ENCODE peak calls at places on chromosomes 6 and 20, in seven cellular contexts. One of them, this sample, is unnamed.

GRCh38 chr6:1724616-1725015 is 114.9 kb downstream of the FOXC1 start:
- DNase-seq in thyroid gland: peak
- DNase-seq in mesothelial cell of epicardium: no peak
- DNase-seq in tibial artery: no peak
- DNase-seq in pancreas: no peak
- DNase-seq in bronchial epithelial cell: peak
- DNase-seq in endothelial cell: peak
- DNase-seq in this sample: no peak

GRCh38 chr6:168192195-168192900 is 113.3 kb upstream of the FRMD1 start:
- DNase-seq in bronchial epithelial cell: no peak
- DNase-seq in mesothelial cell of epicardium: no peak
- DNase-seq in pancreas: no peak
- DNase-seq in tibial artery: peak
- DNase-seq in thyroid gland: no peak
- DNase-seq in endothelial cell: no peak
- DNase-seq in this sample: no peak

GRCh38 chr20:41423026-41423425 is 56.4 kb upstream of the EMILIN3 start:
- DNase-seq in tibial artery: no peak
- DNase-seq in bronchial epithelial cell: no peak
- DNase-seq in mesothelial cell of epicardium: no peak
- DNase-seq in thyroid gland: no peak
- DNase-seq in pancreas: no peak
- DNase-seq in endothelial cell: no peak
- DNase-seq in this sample: no peak

GRCh38 chr6:31493875-31494694 is 3.9 kb upstream of the MICB start:
- DNase-seq in mesothelial cell of epicardium: peak
- DNase-seq in pancreas: peak
- DNase-seq in thyroid gland: peak
- DNase-seq in endothelial cell: peak
- DNase-seq in tibial artery: peak
- DNase-seq in bronchial epithelial cell: peak
- DNase-seq in this sample: peak

GRCh38 chr20:62167474-62167873 is 15.4 kb upstream of the MTG2 start:
- DNase-seq in bronchial epithelial cell: no peak
- DNase-seq in tibial artery: no peak
- DNase-seq in thyroid gland: no peak
- DNase-seq in pancreas: peak
- DNase-seq in endothelial cell: no peak
- DNase-seq in mesothelial cell of epicardium: no peak
- DNase-seq in this sample: no peak

GRCh38 chr6:99216959-99217358 is 132.5 kb downstream of the FAXC start:
- DNase-seq in thyroid gland: peak
- DNase-seq in mesothelial cell of epicardium: no peak
- DNase-seq in pancreas: no peak
- DNase-seq in endothelial cell: no peak
- DNase-seq in tibial artery: no peak
- DNase-seq in bronchial epithelial cell: no peak
- DNase-seq in this sample: no peak

GRCh38 chr20:45813006-45813340 is 529 bp downstream of the UBE2C start:
- DNase-seq in bronchial epithelial cell: no peak
- DNase-seq in tibial artery: no peak
- DNase-seq in endothelial cell: no peak
- DNase-seq in mesothelial cell of epicardium: no peak
- DNase-seq in pancreas: no peak
- DNase-seq in thyroid gland: no peak
- DNase-seq in this sample: no peak

GRCh38 chr6:15389759-15390723 is 144.2 kb downstream of the JARID2 start:
- DNase-seq in thyroid gland: no peak
- DNase-seq in tibial artery: no peak
- DNase-seq in pancreas: no peak
- DNase-seq in mesothelial cell of epicardium: no peak
- DNase-seq in bronchial epithelial cell: no peak
- DNase-seq in endothelial cell: peak
- DNase-seq in this sample: no peak

GRCh38 chr6:56720882-56721281 is 78.2 kb upstream of the DST start:
- DNase-seq in thyroid gland: no peak
- DNase-seq in tibial artery: no peak
- DNase-seq in endothelial cell: no peak
- DNase-seq in mesothelial cell of epicardium: no peak
- DNase-seq in pancreas: no peak
- DNase-seq in bronchial epithelial cell: no peak
- DNase-seq in this sample: no peak

GRCh38 chr6:29019629-29020028 is 14.5 kb upstream of the ZNF311 start:
- DNase-seq in pancreas: no peak
- DNase-seq in mesothelial cell of epicardium: no peak
- DNase-seq in bronchial epithelial cell: no peak
- DNase-seq in thyroid gland: no peak
- DNase-seq in tibial artery: no peak
- DNase-seq in endothelial cell: no peak
- DNase-seq in this sample: no peak

GRCh38 chr6:29017428-29017802 is 12.3 kb upstream of the ZNF311 start:
- DNase-seq in thyroid gland: no peak
- DNase-seq in endothelial cell: no peak
- DNase-seq in pancreas: no peak
- DNase-seq in tibial artery: no peak
- DNase-seq in mesothelial cell of epicardium: no peak
- DNase-seq in bronchial epithelial cell: no peak
- DNase-seq in this sample: no peak

GRCh38 chr6:29021434-29021833 is 16.3 kb upstream of the ZNF311 start:
- DNase-seq in endothelial cell: no peak
- DNase-seq in bronchial epithelial cell: no peak
- DNase-seq in tibial artery: no peak
- DNase-seq in thyroid gland: no peak
- DNase-seq in mesothelial cell of epicardium: no peak
- DNase-seq in pancreas: no peak
- DNase-seq in this sample: no peak

GRCh38 chr6:29014729-29015608 is 9.9 kb upstream of the ZNF311 start:
- DNase-seq in bronchial epithelial cell: no peak
- DNase-seq in pancreas: peak
- DNase-seq in endothelial cell: peak
- DNase-seq in tibial artery: no peak
- DNase-seq in thyroid gland: no peak
- DNase-seq in mesothelial cell of epicardium: no peak
- DNase-seq in this sample: no peak

GRCh38 chr6:29016559-29017427 is 11.7 kb upstream of the ZNF311 start:
- DNase-seq in endothelial cell: peak
- DNase-seq in mesothelial cell of epicardium: peak
- DNase-seq in bronchial epithelial cell: peak
- DNase-seq in thyroid gland: peak
- DNase-seq in pancreas: peak
- DNase-seq in tibial artery: peak
- DNase-seq in this sample: peak
- TF ChIP-seq CTCF in endothelial cell: peak
- TF ChIP-seq CTCF in mesothelial cell of epicardium: peak
- TF ChIP-seq CTCF in bronchial epithelial cell: peak
- TF ChIP-seq CTCF in thyroid gland: peak
- TF ChIP-seq CTCF in pancreas: peak
- TF ChIP-seq CTCF in tibial artery: peak
- TF ChIP-seq CTCF in this sample: peak

DNA sequence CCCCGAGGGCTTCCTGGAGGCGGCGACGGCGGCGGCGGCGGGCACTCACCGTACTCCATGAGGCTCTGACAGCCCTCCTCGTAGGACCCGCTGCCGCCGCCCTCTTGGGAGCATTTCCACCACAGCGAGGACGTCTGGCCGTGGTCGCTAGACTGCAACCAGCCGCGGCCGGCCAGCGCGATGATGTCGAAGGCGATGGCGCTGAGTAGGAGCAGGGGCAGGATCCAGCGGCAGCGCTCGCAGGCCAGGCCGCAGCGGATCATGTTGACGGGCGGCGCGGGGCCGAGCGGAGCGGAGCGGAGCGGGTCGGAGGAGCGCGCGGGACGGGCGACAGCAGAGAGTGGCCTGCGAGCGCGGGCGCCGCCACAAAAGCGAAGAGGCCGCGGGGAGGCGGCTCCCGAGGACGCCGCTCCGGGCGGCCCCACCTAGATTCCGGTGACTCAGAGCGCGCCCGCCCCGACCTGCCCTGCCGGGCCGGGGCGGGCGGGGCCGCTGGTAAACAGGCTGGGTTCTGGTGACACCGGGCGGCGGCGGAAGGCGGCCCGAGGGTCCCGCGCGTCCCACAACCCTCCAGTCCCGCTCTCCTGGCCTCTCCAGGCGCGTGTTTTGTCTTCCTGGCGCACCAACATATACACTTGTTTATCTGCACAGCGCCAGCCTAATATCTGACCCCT is at the start of gene PERP:
- DNase-seq in mesothelial cell of epicardium: peak
- DNase-seq in endothelial cell: peak
- DNase-seq in pancreas: peak
- DNase-seq in bronchial epithelial cell: peak
- DNase-seq in tibial artery: peak
- DNase-seq in thyroid gland: peak
- DNase-seq in this sample: peak
- TF ChIP-seq CTCF in mesothelial cell of epicardium: no peak
- TF ChIP-seq CTCF in endothelial cell: no peak
- TF ChIP-seq CTCF in pancreas: no peak
- TF ChIP-seq CTCF in bronchial epithelial cell: peak
- TF ChIP-seq CTCF in tibial artery: no peak
- TF ChIP-seq CTCF in thyroid gland: no peak
- TF ChIP-seq CTCF in this sample: no peak

GRCh38 chr20:35271073-35271882 is 6.6 kb downstream of the MMP24OS start:
- DNase-seq in tibial artery: no peak
- DNase-seq in endothelial cell: no peak
- DNase-seq in bronchial epithelial cell: no peak
- DNase-seq in thyroid gland: no peak
- DNase-seq in mesothelial cell of epicardium: no peak
- DNase-seq in pancreas: no peak
- DNase-seq in this sample: no peak
- TF ChIP-seq CTCF in tibial artery: no peak
- TF ChIP-seq CTCF in endothelial cell: no peak
- TF ChIP-seq CTCF in bronchial epithelial cell: no peak
- TF ChIP-seq CTCF in thyroid gland: no peak
- TF ChIP-seq CTCF in mesothelial cell of epicardium: no peak
- TF ChIP-seq CTCF in pancreas: no peak
- TF ChIP-seq CTCF in this sample: no peak

GRCh38 chr6:107080036-107080435 is 35.3 kb downstream of the BEND3 start:
- DNase-seq in bronchial epithelial cell: no peak
- DNase-seq in pancreas: no peak
- DNase-seq in tibial artery: no peak
- DNase-seq in thyroid gland: no peak
- DNase-seq in mesothelial cell of epicardium: no peak
- DNase-seq in endothelial cell: peak
- DNase-seq in this sample: no peak
- TF ChIP-seq CTCF in bronchial epithelial cell: peak
- TF ChIP-seq CTCF in pancreas: peak
- TF ChIP-seq CTCF in tibial artery: no peak
- TF ChIP-seq CTCF in thyroid gland: peak
- TF ChIP-seq CTCF in mesothelial cell of epicardium: peak
- TF ChIP-seq CTCF in endothelial cell: peak
- TF ChIP-seq CTCF in this sample: no peak

DNA sequence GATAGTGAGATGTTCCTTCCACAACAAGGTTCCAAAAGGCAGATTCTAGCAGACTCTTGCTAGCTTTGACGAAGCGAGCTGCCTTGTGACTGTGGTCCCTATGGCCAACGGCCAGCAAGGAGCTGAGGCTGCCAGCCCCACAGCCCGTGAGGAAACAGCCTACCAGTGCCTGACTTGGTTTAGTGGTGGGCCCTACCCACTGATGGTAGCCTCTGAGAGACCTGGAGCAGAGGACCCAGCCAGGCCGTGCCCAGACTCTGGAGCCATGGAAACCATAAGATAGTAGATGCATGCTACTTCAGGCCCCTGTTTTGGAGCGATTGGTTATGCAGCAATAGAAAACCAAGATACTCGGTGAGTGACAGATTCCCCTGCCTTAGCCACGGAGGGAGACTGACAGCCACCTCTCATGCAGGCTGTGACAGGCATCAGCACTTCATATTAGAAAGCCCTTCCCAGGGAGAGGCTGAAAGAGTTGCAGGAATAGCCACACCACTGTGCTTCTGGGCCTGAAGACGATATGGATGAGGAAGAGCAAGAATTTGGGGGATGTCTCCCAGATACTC is 19.2 kb downstream of the PSMG4 start:
- DNase-seq in endothelial cell: no peak
- DNase-seq in mesothelial cell of epicardium: no peak
- DNase-seq in bronchial epithelial cell: no peak
- DNase-seq in tibial artery: peak
- DNase-seq in pancreas: no peak
- DNase-seq in thyroid gland: no peak
- DNase-seq in this sample: no peak
- TF ChIP-seq CTCF in endothelial cell: no peak
- TF ChIP-seq CTCF in mesothelial cell of epicardium: no peak
- TF ChIP-seq CTCF in bronchial epithelial cell: no peak
- TF ChIP-seq CTCF in tibial artery: no peak
- TF ChIP-seq CTCF in pancreas: no peak
- TF ChIP-seq CTCF in thyroid gland: no peak
- TF ChIP-seq CTCF in this sample: no peak

This sample was measured in dorsolateral prefrontal cortex.